ENCODE peak calls at places on chromosomes 7 and 10, in seven cellular contexts. R, D, G, L, H, A and W are unnamed samples.

GRCh38 chr10:100510533-100511308 is 8.9 kb downstream of the SEC31B start:
- DNase-seq in A (no peak), H (no peak), D (no peak), R (peak), L (no peak), G (no peak), W (no peak)

GRCh38 chr10:70926215-70927000 is 38.0 kb upstream of the PCBD1 start:
- DNase-seq in G (no peak), R (no peak), A (no peak), L (no peak), D (no peak), H (no peak), W (no peak)

GRCh38 chr7:91352091-91352490 is 87.9 kb downstream of the FZD1 start:
- DNase-seq in R (no peak), D (no peak), L (no peak), G (no peak), H (no peak), A (no peak), W (no peak)

GRCh38 chr7:142357953-142358520 is 100.2 kb upstream of the PRSS58 start:
- DNase-seq in A (peak), G (no peak), R (peak), L (no peak), H (peak), D (peak), W (no peak)

GRCh38 chr10:86827639-86828038 is 71.2 kb downstream of the BMPR1A start:
- DNase-seq in G (no peak), A (no peak), L (no peak), R (no peak), D (no peak), H (no peak), W (no peak)

GRCh38 chr10:16754765-16755164 is 62.5 kb downstream of the RSU1 start:
- DNase-seq in H (no peak), L (no peak), A (no peak), R (no peak), G (no peak), D (no peak), W (no peak)

GRCh38 chr7:101681170-101682007 is 52.3 kb upstream of the MYL10 start:
- DNase-seq in G (no peak), D (no peak), A (no peak), H (peak), L (peak), R (peak), W (no peak)

GRCh38 chr7:91609525-91609924 is 271.0 kb downstream of the MTERF1 start:
- DNase-seq in L (no peak), A (no peak), H (no peak), G (no peak), D (no peak), R (no peak), W (no peak)

GRCh38 chr10:75165684-75166622 is 44.6 kb upstream of the VDAC2 start:
- DNase-seq in D (no peak), H (no peak), A (no peak), G (no peak), L (no peak), R (no peak), W (no peak)

GRCh38 chr7:158093156-158093796 is 494.3 kb downstream of the PTPRN2 start:
- DNase-seq in R (no peak), L (no peak), H (no peak), A (no peak), G (no peak), D (no peak), W (no peak)

GRCh38 chr7:69599211-69599878 is 1.1 kb downstream of the AUTS2 start:
- DNase-seq in L (peak), G (no peak), A (no peak), R (peak), D (no peak), H (peak), W (no peak)

GRCh38 chr7:137774793-137775201 is 72.0 kb downstream of the DGKI start:
- DNase-seq in G (no peak), R (no peak), L (no peak), D (no peak), A (no peak), H (no peak), W (no peak)

GRCh38 chr7:46003896-46004875 is 83.1 kb upstream of the IGFBP3 start:
- DNase-seq in D (no peak), L (no peak), H (peak), G (no peak), R (no peak), A (no peak), W (no peak)

GRCh38 chr7:101575731-101576130 is 53.4 kb downstream of the MYL10 start:
- DNase-seq in L (no peak), D (no peak), R (no peak), G (no peak), H (no peak), A (no peak), W (no peak)

GRCh38 chr7:107792364-107792763 is 10.7 kb downstream of the SLC26A3 start:
- DNase-seq in L (no peak), D (no peak), R (no peak), H (no peak), G (no peak), A (no peak), W (no peak)

GRCh38 chr10:72336259-72337038 is 18.3 kb downstream of the DNAJB12 start:
- DNase-seq in L (peak), G (no peak), A (no peak), R (no peak), H (no peak), D (no peak), W (no peak)

GRCh38 chr10:43844236-43844635 is 195.6 kb upstream of the ZNF32 start:
- DNase-seq in G (no peak), L (no peak), H (no peak), A (no peak), D (no peak), R (no peak), W (no peak)

GRCh38 chr7:8105449-8106095 is 137.0 kb downstream of the GLCCI1 start:
- DNase-seq in R (no peak), A (no peak), D (no peak), H (no peak), G (no peak), L (no peak), W (no peak)
- H3K27ac ChIP-seq in R (no peak), A (no peak), D (no peak), H (no peak), G (no peak), L (no peak), W (no peak)

GRCh38 chr7:140674356-140674800 is 1.6 kb downstream of the ADCK2 start:
- DNase-seq in G (no peak), D (no peak), H (no peak), L (no peak), R (peak), A (peak), W (no peak)

GRCh38 chr7:140673063-140673769 is 471 bp downstream of the ADCK2 start:
- DNase-seq in A (peak), H (peak), R (peak), G (peak), D (peak), L (peak), W (no peak)

GRCh38 chr7:140671966-140672365 is 779 bp upstream of the ADCK2 start:
- DNase-seq in G (no peak), L (no peak), D (no peak), R (no peak), A (no peak), H (no peak), W (no peak)

GRCh38 chr7:140673770-140674155 is 1.0 kb downstream of the ADCK2 start:
- DNase-seq in H (no peak), G (no peak), L (no peak), D (no peak), A (no peak), R (peak), W (no peak)

GRCh38 chr7:140672382-140673062 is at the start of gene ADCK2:
- DNase-seq in G (peak), D (peak), H (peak), R (peak), L (peak), A (peak), W (no peak)
- TF ChIP-seq POLR2A in G (no peak), D (no peak), H (peak), R (peak), L (peak), A (no peak), W (peak)

DNA sequence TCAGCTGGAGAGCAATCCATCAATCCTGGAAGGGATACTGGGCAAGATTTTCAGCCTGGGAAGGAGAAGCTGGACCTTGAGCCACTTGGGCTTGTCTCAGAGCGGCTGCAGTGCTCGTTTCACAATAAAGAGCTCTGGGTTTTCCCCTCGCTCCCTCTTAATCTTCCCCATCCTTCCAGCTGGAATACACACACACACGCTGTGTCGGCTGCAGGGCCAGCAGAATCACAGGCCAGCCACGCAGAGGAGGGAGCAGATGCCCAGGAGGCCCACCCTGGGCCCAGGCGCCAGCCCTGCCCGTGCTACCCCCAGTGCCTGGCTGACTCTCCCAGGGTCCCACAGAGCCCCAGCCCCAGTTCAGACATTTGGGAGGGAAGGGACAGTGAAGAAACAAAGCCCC is 255.1 kb downstream of the TNS3 start:
- DNase-seq in A (no peak), G (peak), R (peak), H (no peak), L (peak), D (no peak), W (no peak)
- H3K27ac ChIP-seq in A (peak), G (peak), R (peak), H (no peak), L (no peak), D (no peak), W (peak)

GRCh38 chr10:22615819-22616499 is 98.4 kb downstream of the PIP4K2A start:
- DNase-seq in R (no peak), L (no peak), D (peak), A (peak), H (no peak), G (peak), W (no peak)
- TF ChIP-seq POLR2A in R (no peak), L (no peak), D (peak), A (no peak), H (no peak), G (no peak), W (no peak)

GRCh38 chr7:80929619-80930018 is 10.8 kb upstream of the SEMA3C start:
- DNase-seq in R (no peak), L (no peak), H (no peak), G (no peak), D (no peak), A (no peak), W (no peak)
- H3K27ac ChIP-seq in R (no peak), L (no peak), H (peak), G (no peak), D (no peak), A (no peak), W (no peak)

GRCh38 chr7:98266840-98267239 is 14.6 kb upstream of the BRI3 start:
- DNase-seq in H (no peak), D (no peak), R (no peak), L (no peak), A (no peak), G (no peak), W (no peak)

GRCh38 chr7:98267305-98267704 is 14.2 kb upstream of the BRI3 start:
- DNase-seq in L (no peak), H (no peak), D (no peak), G (no peak), A (no peak), R (no peak), W (no peak)

DNA sequence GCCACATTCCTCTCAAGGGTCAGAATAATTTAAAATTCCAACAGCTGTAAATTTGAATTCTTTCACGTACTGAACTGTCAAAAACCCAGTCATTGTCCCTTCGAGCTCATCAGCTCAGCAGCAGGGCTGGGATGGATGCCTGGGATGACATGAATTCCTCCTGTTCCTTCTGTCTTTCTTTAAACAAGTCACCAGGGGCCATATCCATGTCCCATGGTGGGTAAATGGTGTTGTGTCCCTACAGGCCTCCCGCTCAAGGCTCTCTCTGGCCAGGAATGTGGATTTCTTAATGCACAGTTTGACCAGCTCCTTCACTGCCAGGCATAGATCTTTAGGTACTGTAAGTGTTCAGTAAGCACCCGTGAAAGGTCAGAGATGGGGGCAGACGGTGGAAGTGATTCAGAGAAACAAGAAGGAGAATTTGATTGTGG is 13.8 kb upstream of the TECPR1 start:
- DNase-seq in R (no peak), L (no peak), H (no peak), G (no peak), D (no peak), A (no peak), W (no peak)
- TF ChIP-seq POLR2A in R (no peak), L (no peak), H (no peak), G (no peak), D (no peak), A (no peak), W (no peak)

DNA sequence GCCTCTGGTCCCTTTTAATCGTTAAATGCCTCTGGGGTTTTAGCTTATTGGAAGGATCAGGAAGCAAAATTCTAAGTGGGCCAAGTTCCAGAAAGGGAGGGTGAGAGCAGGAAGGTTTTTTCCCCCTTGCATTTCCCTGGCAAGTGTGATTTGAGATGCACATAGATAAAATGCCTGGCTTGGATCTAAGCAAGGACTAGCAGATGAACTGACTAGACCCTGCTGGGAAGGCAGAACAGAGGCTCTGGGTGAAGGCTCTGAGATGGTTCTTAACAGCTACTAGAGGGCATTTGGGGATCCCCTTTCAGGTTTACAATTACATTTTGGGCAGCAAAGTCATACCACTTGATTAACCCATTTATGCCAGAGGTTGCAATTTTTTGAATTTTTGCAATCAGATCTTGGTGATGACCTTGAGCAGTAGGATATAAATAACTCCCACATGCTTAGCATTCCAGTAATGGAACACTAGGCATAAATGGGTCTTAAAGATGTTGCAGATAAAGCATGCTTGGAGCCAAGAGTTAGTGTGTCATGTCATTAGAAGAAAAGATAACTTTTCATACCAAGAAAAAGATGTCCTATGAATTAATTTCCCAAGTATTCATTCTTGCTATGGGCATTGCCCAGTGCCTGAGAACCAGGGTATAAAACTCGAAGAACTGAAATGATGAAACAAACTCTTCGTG is 205.9 kb downstream of the SEC23IP start:
- DNase-seq in A (no peak), H (no peak), D (no peak), R (no peak), G (no peak), L (no peak), W (no peak)
- H3K27ac ChIP-seq in A (no peak), H (no peak), D (no peak), R (no peak), G (no peak), L (no peak), W (no peak)